ENCODE peak calls at places on chromosomes 1 and 21, in six cellular contexts. Y is neural crest cell, P is upper lobe of right lung, O is Calu3, K is fibroblast of lung, G is fibroblast of pulmonary artery. R is an unnamed sample.

GRCh38 chr1:180571832-180572636 is 13.3 kb downstream of the OVAAL start:
- DNase-seq in K (peak), P (no peak), Y (no peak), O (peak), G (no peak), R (no peak)

GRCh38 chr21:16838330-16838729 is 674.5 kb upstream of the CXADR start:
- DNase-seq in G (peak), P (no peak), Y (no peak), O (peak), K (peak), R (no peak)

GRCh38 chr1:58927026-58927721 is 143.3 kb upstream of the JUN start:
- DNase-seq in P (no peak), G (no peak), K (no peak), O (no peak), Y (no peak), R (no peak)

GRCh38 chr1:75908717-75909152 is 23.5 kb downstream of the ASB17 start:
- DNase-seq in G (peak), K (peak), O (peak), Y (peak), P (no peak), R (peak)

GRCh38 chr1:53508991-53509663 is 49.9 kb downstream of the DMRTB1 start:
- DNase-seq in K (peak), Y (no peak), O (no peak), G (no peak), P (no peak), R (no peak)

GRCh38 chr1:202568466-202569196 is 141.6 kb downstream of the SYT2 start:
- DNase-seq in G (no peak), O (no peak), P (no peak), Y (no peak), K (peak), R (peak)

GRCh38 chr1:3074800-3075199 is 5.8 kb downstream of the PRDM16 start:
- DNase-seq in O (no peak), K (peak), G (no peak), Y (no peak), P (peak), R (no peak)

GRCh38 chr1:180358649-180359048 is 128.6 kb downstream of the LHX4 start:
- DNase-seq in G (peak), Y (no peak), P (no peak), O (no peak), K (peak), R (no peak)

GRCh38 chr1:212518188-212518951 is 85.7 kb downstream of the NENF start:
- DNase-seq in P (peak), K (peak), Y (no peak), O (peak), G (peak), R (no peak)

GRCh38 chr1:46367072-46367471 is 26.5 kb downstream of the NSUN4 start:
- DNase-seq in Y (no peak), K (no peak), G (no peak), O (no peak), P (no peak), R (no peak)

GRCh38 chr21:42360317-42360716 is 6.0 kb downstream of the TFF1 start:
- DNase-seq in Y (no peak), O (no peak), P (no peak), K (no peak), G (no peak), R (no peak)

GRCh38 chr1:165773324-165773965 is 4.8 kb upstream of the TMCO1 start:
- DNase-seq in Y (no peak), O (peak), P (no peak), K (peak), G (peak), R (no peak)

GRCh38 chr1:113901171-113901570 is 3.4 kb downstream of the AP4B1 start:
- DNase-seq in O (no peak), G (no peak), Y (no peak), K (no peak), P (no peak), R (no peak)

GRCh38 chr1:36880155-36881070 is 153.9 kb downstream of the GRIK3 start:
- DNase-seq in K (no peak), Y (no peak), O (no peak), G (no peak), P (no peak), R (no peak)

GRCh38 chr1:197235355-197235754 is 32.7 kb upstream of the CRB1 start:
- DNase-seq in K (peak), P (no peak), Y (no peak), G (no peak), O (no peak), R (no peak)

GRCh38 chr1:50684185-50684584 is 260.9 kb upstream of the DMRTA2 start:
- DNase-seq in K (no peak), Y (no peak), G (no peak), O (no peak), P (no peak), R (no peak)
- TF ChIP-seq CTCF in K (peak), Y (no peak), G (peak), O (no peak), P (no peak), R (no peak)

GRCh38 chr1:201186212-201186611 is 4.4 kb upstream of the IGFN1 start:
- DNase-seq in O (no peak), Y (no peak), P (no peak), G (no peak), K (no peak), R (no peak)

GRCh38 chr1:201183728-201184127 is 6.9 kb upstream of the IGFN1 start:
- DNase-seq in K (no peak), O (no peak), G (no peak), P (peak), Y (no peak), R (no peak)

GRCh38 chr1:201185527-201186128 is 5.0 kb upstream of the IGFN1 start:
- DNase-seq in Y (no peak), K (no peak), P (no peak), G (no peak), O (no peak), R (no peak)

GRCh38 chr1:201184307-201184706 is 6.3 kb upstream of the IGFN1 start:
- DNase-seq in O (no peak), Y (no peak), P (no peak), G (no peak), K (peak), R (no peak)

GRCh38 chr1:201184734-201185453 is 5.7 kb upstream of the IGFN1 start:
- DNase-seq in K (peak), Y (peak), G (peak), O (peak), P (no peak), R (no peak)
- TF ChIP-seq CTCF in K (peak), Y (peak), G (peak), O (peak), P (peak), R (peak)

GRCh38 chr1:228346731-228347130 is 59.9 kb downstream of the TRIM11 start:
- DNase-seq in O (no peak), Y (no peak), G (no peak), K (no peak), P (no peak), R (no peak)

GRCh38 chr1:228348708-228349467 is 57.7 kb downstream of the TRIM11 start:
- DNase-seq in G (no peak), O (peak), P (no peak), K (no peak), Y (no peak), R (no peak)

GRCh38 chr1:228345201-228345930 is 61.3 kb downstream of the TRIM11 start:
- DNase-seq in K (no peak), O (peak), P (peak), Y (no peak), G (no peak), R (no peak)

GRCh38 chr1:228344631-228345072 is 62.0 kb downstream of the TRIM11 start:
- DNase-seq in Y (no peak), O (peak), P (no peak), G (no peak), K (no peak), R (no peak)

GRCh38 chr1:228347181-228347580 is 59.5 kb downstream of the TRIM11 start:
- DNase-seq in O (no peak), K (no peak), G (no peak), Y (no peak), P (no peak), R (no peak)
- TF ChIP-seq CTCF in O (no peak), K (no peak), G (no peak), Y (no peak), P (no peak), R (no peak)

GRCh38 chr1:194296201-194296600 is 1109.8 kb upstream of the B3GALT2 start:
- DNase-seq in P (no peak), Y (no peak), G (no peak), O (no peak), K (peak), R (no peak)

GRCh38 chr1:194297100-194297499 is 1110.7 kb upstream of the B3GALT2 start:
- DNase-seq in G (no peak), P (no peak), K (no peak), O (no peak), Y (no peak), R (no peak)

GRCh38 chr1:194297999-194298598 is 1111.7 kb upstream of the B3GALT2 start:
- DNase-seq in G (peak), O (no peak), P (no peak), K (no peak), Y (no peak), R (no peak)

GRCh38 chr1:194294006-194294405 is 1107.6 kb upstream of the B3GALT2 start:
- DNase-seq in Y (no peak), O (no peak), K (no peak), G (no peak), P (no peak), R (no peak)

GRCh38 chr1:194295690-194296089 is 1109.3 kb upstream of the B3GALT2 start:
- DNase-seq in O (peak), G (peak), Y (no peak), K (peak), P (no peak), R (peak)
- TF ChIP-seq CTCF in O (peak), G (peak), Y (peak), K (peak), P (peak), R (peak)

R was measured in LNCaP clone FGC.